ENCODE peak calls at places on chromosomes 4 and X, in nine cellular contexts. One of them, this sample, is unnamed.

GRCh38 chr4:757111-757510 is 51.5 kb downstream of the PCGF3 start:
- DNase-seq in adipocyte: no peak
- DNase-seq in SJSA1: no peak
- DNase-seq in uterus: no peak
- DNase-seq in endodermal cell: no peak
- DNase-seq in left ventricle myocardium inferior: no peak
- DNase-seq in hepatocyte: no peak
- DNase-seq in gastrocnemius medialis: no peak
- DNase-seq in endothelial cell of umbilical vein: no peak
- DNase-seq in this sample: no peak

GRCh38 chr4:88865466-88865865 is 167.8 kb upstream of the NAP1L5 start:
- DNase-seq in adipocyte: no peak
- DNase-seq in SJSA1: no peak
- DNase-seq in uterus: no peak
- DNase-seq in endodermal cell: no peak
- DNase-seq in left ventricle myocardium inferior: no peak
- DNase-seq in hepatocyte: no peak
- DNase-seq in gastrocnemius medialis: no peak
- DNase-seq in endothelial cell of umbilical vein: no peak
- DNase-seq in this sample: no peak

GRCh38 chrX:15674514-15674898 is 9.9 kb upstream of the CLTRN start:
- DNase-seq in adipocyte: peak; percentile 99
- DNase-seq in SJSA1: peak; percentile 89
- DNase-seq in uterus: peak; percentile 98
- DNase-seq in endodermal cell: no peak
- DNase-seq in left ventricle myocardium inferior: peak; percentile 91
- DNase-seq in hepatocyte: peak; percentile 95
- DNase-seq in gastrocnemius medialis: peak; percentile 95
- DNase-seq in endothelial cell of umbilical vein: no peak
- DNase-seq in this sample: peak; percentile 95

GRCh38 chr4:146271466-146271865 is 57.1 kb downstream of the REELD1 start:
- DNase-seq in adipocyte: no peak
- DNase-seq in SJSA1: no peak
- DNase-seq in uterus: no peak
- DNase-seq in endodermal cell: no peak
- DNase-seq in left ventricle myocardium inferior: no peak
- DNase-seq in hepatocyte: no peak
- DNase-seq in gastrocnemius medialis: no peak
- DNase-seq in endothelial cell of umbilical vein: no peak
- DNase-seq in this sample: no peak

GRCh38 chr4:6571608-6572007 is 3.4 kb upstream of the MAN2B2 start:
- DNase-seq in adipocyte: no peak
- DNase-seq in SJSA1: no peak
- DNase-seq in uterus: no peak
- DNase-seq in endodermal cell: no peak
- DNase-seq in left ventricle myocardium inferior: no peak
- DNase-seq in hepatocyte: no peak
- DNase-seq in gastrocnemius medialis: no peak
- DNase-seq in endothelial cell of umbilical vein: no peak
- DNase-seq in this sample: no peak

GRCh38 chr4:99087887-99088484 is 602 bp downstream of the ADH5 start:
- DNase-seq in adipocyte: peak; percentile 91
- DNase-seq in SJSA1: peak; percentile 44
- DNase-seq in uterus: peak; percentile 89
- DNase-seq in endodermal cell: no peak
- DNase-seq in left ventricle myocardium inferior: peak; percentile 60
- DNase-seq in hepatocyte: peak; percentile 81
- DNase-seq in gastrocnemius medialis: peak; percentile 90
- DNase-seq in endothelial cell of umbilical vein: peak; percentile 72
- DNase-seq in this sample: peak; percentile 68

GRCh38 chr4:77538574-77539157 is 67.0 kb upstream of the CXCL13 start:
- DNase-seq in adipocyte: peak; percentile 13
- DNase-seq in SJSA1: no peak
- DNase-seq in uterus: no peak
- DNase-seq in endodermal cell: no peak
- DNase-seq in left ventricle myocardium inferior: no peak
- DNase-seq in hepatocyte: peak; percentile 36
- DNase-seq in gastrocnemius medialis: no peak
- DNase-seq in endothelial cell of umbilical vein: peak; percentile 5
- DNase-seq in this sample: peak; percentile 42

GRCh38 chr4:168796362-168797106 is 213.5 kb downstream of the CBR4 start:
- DNase-seq in adipocyte: no peak
- DNase-seq in SJSA1: peak; percentile 68
- DNase-seq in uterus: no peak
- DNase-seq in endodermal cell: no peak
- DNase-seq in left ventricle myocardium inferior: no peak
- DNase-seq in hepatocyte: peak; percentile 67
- DNase-seq in gastrocnemius medialis: peak; percentile 45
- DNase-seq in endothelial cell of umbilical vein: peak; percentile 52
- DNase-seq in this sample: no peak

GRCh38 chr4:26020896-26021295 is 106.9 kb downstream of the SMIM20 start:
- DNase-seq in adipocyte: peak; percentile 61
- DNase-seq in SJSA1: no peak
- DNase-seq in uterus: no peak
- DNase-seq in endodermal cell: no peak
- DNase-seq in left ventricle myocardium inferior: no peak
- DNase-seq in hepatocyte: no peak
- DNase-seq in gastrocnemius medialis: no peak
- DNase-seq in endothelial cell of umbilical vein: peak; percentile 19
- DNase-seq in this sample: no peak

GRCh38 chr4:26022346-26022891 is 108.4 kb downstream of the SMIM20 start:
- DNase-seq in adipocyte: peak; percentile 85
- DNase-seq in SJSA1: peak; percentile 38
- DNase-seq in uterus: no peak
- DNase-seq in endodermal cell: no peak
- DNase-seq in left ventricle myocardium inferior: no peak
- DNase-seq in hepatocyte: peak; percentile 45
- DNase-seq in gastrocnemius medialis: no peak
- DNase-seq in endothelial cell of umbilical vein: peak; percentile 45
- DNase-seq in this sample: peak; percentile 51

GRCh38 chr4:26021417-26022345 is 107.7 kb downstream of the SMIM20 start:
- DNase-seq in adipocyte: peak; percentile 51
- DNase-seq in SJSA1: no peak
- DNase-seq in uterus: no peak
- DNase-seq in endodermal cell: no peak
- DNase-seq in left ventricle myocardium inferior: no peak
- DNase-seq in hepatocyte: no peak
- DNase-seq in gastrocnemius medialis: no peak
- DNase-seq in endothelial cell of umbilical vein: no peak
- DNase-seq in this sample: no peak

GRCh38 chr4:26023191-26023972 is 109.4 kb downstream of the SMIM20 start:
- DNase-seq in adipocyte: peak; percentile 49
- DNase-seq in SJSA1: no peak
- DNase-seq in uterus: no peak
- DNase-seq in endodermal cell: no peak
- DNase-seq in left ventricle myocardium inferior: no peak
- DNase-seq in hepatocyte: no peak
- DNase-seq in gastrocnemius medialis: no peak
- DNase-seq in endothelial cell of umbilical vein: no peak
- DNase-seq in this sample: no peak

DNA sequence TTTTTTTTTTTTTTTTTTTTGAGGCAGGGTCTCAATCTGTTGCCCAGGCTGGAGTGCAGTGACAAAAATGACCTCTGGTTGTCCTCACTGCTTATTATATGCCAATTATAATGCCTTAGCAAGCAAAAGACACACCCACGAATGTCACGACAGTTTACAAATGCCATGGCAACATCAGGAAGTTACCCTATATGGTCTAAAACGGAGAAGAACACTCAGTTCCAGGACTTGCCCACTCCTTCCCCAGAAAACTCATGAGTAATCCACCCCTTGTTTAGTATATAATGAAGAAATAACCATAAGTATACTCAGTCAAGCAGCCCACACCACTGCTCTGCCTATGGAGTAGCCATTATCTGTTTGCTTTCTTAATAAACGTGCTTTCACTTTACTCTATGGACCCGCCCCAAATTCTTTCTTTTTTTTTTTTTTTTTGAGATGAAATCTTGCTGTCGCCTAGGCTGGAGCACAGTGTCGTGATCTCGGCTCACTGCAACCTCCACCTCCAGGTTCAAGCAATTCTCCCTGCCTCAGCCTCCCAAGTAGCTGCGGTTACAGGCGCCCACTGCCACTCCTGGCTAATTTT is 106.2 kb downstream of the SMIM20 start:
- DNase-seq in adipocyte: peak; percentile 54
- DNase-seq in SJSA1: no peak
- DNase-seq in uterus: no peak
- DNase-seq in endodermal cell: no peak
- DNase-seq in left ventricle myocardium inferior: no peak
- DNase-seq in hepatocyte: peak; percentile 27
- DNase-seq in gastrocnemius medialis: no peak
- DNase-seq in endothelial cell of umbilical vein: no peak
- DNase-seq in this sample: no peak
- H3K4me1 ChIP-seq in adipocyte: peaks cover 58% of the 10 kb centered on the region
- H3K4me1 ChIP-seq in SJSA1: peaks cover 27% of the 10 kb centered on the region
- H3K4me1 ChIP-seq in uterus: peaks cover 16% of the 10 kb centered on the region
- H3K4me1 ChIP-seq in endodermal cell: no peaks in the 10 kb centered on the region
- H3K4me1 ChIP-seq in left ventricle myocardium inferior: peaks cover 32% of the 10 kb centered on the region
- H3K4me1 ChIP-seq in hepatocyte: peaks cover 24% of the 10 kb centered on the region
- H3K4me1 ChIP-seq in gastrocnemius medialis: peaks cover 9% of the 10 kb centered on the region
- H3K4me1 ChIP-seq in endothelial cell of umbilical vein: peaks cover 5% of the 10 kb centered on the region
- H3K4me1 ChIP-seq in this sample: peaks cover 3% of the 10 kb centered on the region

DNA sequence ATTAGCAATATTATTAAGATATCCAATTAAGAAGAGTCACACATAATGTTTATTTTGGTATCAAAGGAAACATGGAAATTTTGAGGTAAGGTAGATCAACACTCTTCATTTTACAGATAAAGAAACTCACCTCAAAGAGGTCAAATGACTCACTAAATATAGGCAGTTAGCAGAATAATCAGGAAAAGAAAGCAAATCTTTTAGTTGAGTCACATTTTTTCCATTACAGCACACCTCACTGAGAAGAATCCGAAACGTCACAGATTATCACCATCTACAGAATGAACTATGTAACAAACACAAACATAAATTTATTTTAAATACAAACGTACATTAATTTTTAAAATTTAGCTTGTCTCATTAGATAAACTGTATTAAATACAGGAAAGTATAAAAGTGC is 70.1 kb downstream of the TMEM47 start:
- DNase-seq in adipocyte: no peak
- DNase-seq in SJSA1: no peak
- DNase-seq in uterus: no peak
- DNase-seq in endodermal cell: no peak
- DNase-seq in left ventricle myocardium inferior: no peak
- DNase-seq in hepatocyte: no peak
- DNase-seq in gastrocnemius medialis: no peak
- DNase-seq in endothelial cell of umbilical vein: peak; percentile 56
- DNase-seq in this sample: no peak
- H3K4me1 ChIP-seq in adipocyte: no peaks in the 10 kb centered on the region
- H3K4me1 ChIP-seq in SJSA1: no peaks in the 10 kb centered on the region
- H3K4me1 ChIP-seq in uterus: no peaks in the 10 kb centered on the region
- H3K4me1 ChIP-seq in endodermal cell: no peaks in the 10 kb centered on the region
- H3K4me1 ChIP-seq in left ventricle myocardium inferior: no peaks in the 10 kb centered on the region
- H3K4me1 ChIP-seq in hepatocyte: no peaks in the 10 kb centered on the region
- H3K4me1 ChIP-seq in gastrocnemius medialis: no peaks in the 10 kb centered on the region
- H3K4me1 ChIP-seq in endothelial cell of umbilical vein: peaks cover 30% of the 10 kb centered on the region
- H3K4me1 ChIP-seq in this sample: no peaks in the 10 kb centered on the region

GRCh38 chr4:101128473-101128872 is 218.9 kb downstream of the PPP3CA start:
- DNase-seq in adipocyte: no peak
- DNase-seq in SJSA1: no peak
- DNase-seq in uterus: no peak
- DNase-seq in endodermal cell: no peak
- DNase-seq in left ventricle myocardium inferior: no peak
- DNase-seq in hepatocyte: no peak
- DNase-seq in gastrocnemius medialis: no peak
- DNase-seq in endothelial cell of umbilical vein: no peak
- DNase-seq in this sample: no peak

GRCh38 chr4:101126044-101126443 is 221.3 kb downstream of the PPP3CA start:
- DNase-seq in adipocyte: peak; percentile 25
- DNase-seq in SJSA1: no peak
- DNase-seq in uterus: no peak
- DNase-seq in endodermal cell: no peak
- DNase-seq in left ventricle myocardium inferior: no peak
- DNase-seq in hepatocyte: no peak
- DNase-seq in gastrocnemius medialis: no peak
- DNase-seq in endothelial cell of umbilical vein: no peak
- DNase-seq in this sample: no peak

GRCh38 chr4:101123231-101123630 is 224.1 kb downstream of the PPP3CA start:
- DNase-seq in adipocyte: no peak
- DNase-seq in SJSA1: no peak
- DNase-seq in uterus: no peak
- DNase-seq in endodermal cell: no peak
- DNase-seq in left ventricle myocardium inferior: no peak
- DNase-seq in hepatocyte: no peak
- DNase-seq in gastrocnemius medialis: no peak
- DNase-seq in endothelial cell of umbilical vein: no peak
- DNase-seq in this sample: no peak

GRCh38 chr4:101125045-101125713 is 222.1 kb downstream of the PPP3CA start:
- DNase-seq in adipocyte: no peak
- DNase-seq in SJSA1: no peak
- DNase-seq in uterus: no peak
- DNase-seq in endodermal cell: no peak
- DNase-seq in left ventricle myocardium inferior: no peak
- DNase-seq in hepatocyte: no peak
- DNase-seq in gastrocnemius medialis: no peak
- DNase-seq in endothelial cell of umbilical vein: no peak
- DNase-seq in this sample: no peak

GRCh38 chr4:101127176-101127790 is 220.0 kb downstream of the PPP3CA start:
- DNase-seq in adipocyte: no peak
- DNase-seq in SJSA1: no peak
- DNase-seq in uterus: no peak
- DNase-seq in endodermal cell: no peak
- DNase-seq in left ventricle myocardium inferior: no peak
- DNase-seq in hepatocyte: no peak
- DNase-seq in gastrocnemius medialis: no peak
- DNase-seq in endothelial cell of umbilical vein: no peak
- DNase-seq in this sample: no peak
- H3K4me1 ChIP-seq in adipocyte: peaks cover 25% of the 10 kb centered on the region
- H3K4me1 ChIP-seq in SJSA1: no peaks in the 10 kb centered on the region
- H3K4me1 ChIP-seq in uterus: no peaks in the 10 kb centered on the region
- H3K4me1 ChIP-seq in endodermal cell: peaks cover 9% of the 10 kb centered on the region
- H3K4me1 ChIP-seq in left ventricle myocardium inferior: peaks cover 31% of the 10 kb centered on the region
- H3K4me1 ChIP-seq in hepatocyte: no peaks in the 10 kb centered on the region
- H3K4me1 ChIP-seq in gastrocnemius medialis: peaks cover 30% of the 10 kb centered on the region
- H3K4me1 ChIP-seq in endothelial cell of umbilical vein: no peaks in the 10 kb centered on the region
- H3K4me1 ChIP-seq in this sample: peaks cover 5% of the 10 kb centered on the region

GRCh38 chrX:10004832-10005475 is 37.8 kb downstream of the CLDN34 start:
- DNase-seq in adipocyte: no peak
- DNase-seq in SJSA1: no peak
- DNase-seq in uterus: no peak
- DNase-seq in endodermal cell: no peak
- DNase-seq in left ventricle myocardium inferior: no peak
- DNase-seq in hepatocyte: no peak
- DNase-seq in gastrocnemius medialis: no peak
- DNase-seq in endothelial cell of umbilical vein: no peak
- DNase-seq in this sample: no peak

GRCh38 chrX:10006086-10006485 is 38.9 kb downstream of the CLDN34 start:
- DNase-seq in adipocyte: no peak
- DNase-seq in SJSA1: no peak
- DNase-seq in uterus: no peak
- DNase-seq in endodermal cell: no peak
- DNase-seq in left ventricle myocardium inferior: no peak
- DNase-seq in hepatocyte: no peak
- DNase-seq in gastrocnemius medialis: no peak
- DNase-seq in endothelial cell of umbilical vein: no peak
- DNase-seq in this sample: no peak

GRCh38 chrX:9997041-9997440 is 29.9 kb downstream of the CLDN34 start:
- DNase-seq in adipocyte: no peak
- DNase-seq in SJSA1: no peak
- DNase-seq in uterus: no peak
- DNase-seq in endodermal cell: no peak
- DNase-seq in left ventricle myocardium inferior: no peak
- DNase-seq in hepatocyte: no peak
- DNase-seq in gastrocnemius medialis: no peak
- DNase-seq in endothelial cell of umbilical vein: no peak
- DNase-seq in this sample: no peak

GRCh38 chrX:9997524-9997923 is 30.4 kb downstream of the CLDN34 start:
- DNase-seq in adipocyte: no peak
- DNase-seq in SJSA1: no peak
- DNase-seq in uterus: no peak
- DNase-seq in endodermal cell: no peak
- DNase-seq in left ventricle myocardium inferior: no peak
- DNase-seq in hepatocyte: no peak
- DNase-seq in gastrocnemius medialis: no peak
- DNase-seq in endothelial cell of umbilical vein: no peak
- DNase-seq in this sample: no peak

DNA sequence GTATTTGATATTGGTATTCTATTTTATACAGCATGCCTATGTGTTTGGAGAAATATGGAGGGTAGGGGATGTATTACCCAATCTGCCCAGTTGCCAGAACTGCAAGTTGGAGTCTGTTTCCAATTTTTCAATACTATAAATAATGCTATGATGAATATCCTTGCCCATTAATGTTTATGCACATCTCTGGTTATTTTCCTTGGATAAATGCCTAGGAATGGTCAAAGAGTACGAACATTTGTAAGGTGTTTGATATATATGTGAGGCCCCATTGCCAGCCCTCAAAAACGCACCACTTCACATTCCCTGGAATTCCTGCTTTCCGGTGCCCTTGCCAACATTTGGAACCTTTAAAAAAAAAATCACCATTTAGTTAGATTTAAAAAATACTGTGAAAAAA is 34.3 kb downstream of the CLDN34 start:
- DNase-seq in adipocyte: peak; percentile 24
- DNase-seq in SJSA1: no peak
- DNase-seq in uterus: no peak
- DNase-seq in endodermal cell: no peak
- DNase-seq in left ventricle myocardium inferior: no peak
- DNase-seq in hepatocyte: no peak
- DNase-seq in gastrocnemius medialis: no peak
- DNase-seq in endothelial cell of umbilical vein: peak; percentile 68
- DNase-seq in this sample: no peak
- H3K4me1 ChIP-seq in adipocyte: no peaks in the 10 kb centered on the region
- H3K4me1 ChIP-seq in SJSA1: peaks cover 11% of the 10 kb centered on the region
- H3K4me1 ChIP-seq in uterus: no peaks in the 10 kb centered on the region
- H3K4me1 ChIP-seq in endodermal cell: no peaks in the 10 kb centered on the region
- H3K4me1 ChIP-seq in left ventricle myocardium inferior: no peaks in the 10 kb centered on the region
- H3K4me1 ChIP-seq in hepatocyte: no peaks in the 10 kb centered on the region
- H3K4me1 ChIP-seq in gastrocnemius medialis: no peaks in the 10 kb centered on the region
- H3K4me1 ChIP-seq in endothelial cell of umbilical vein: peaks cover 25% of the 10 kb centered on the region
- H3K4me1 ChIP-seq in this sample: no peaks in the 10 kb centered on the region

This sample was measured in lung.